ENCODE peak calls at places on chromosomes 5 and 9, in eight cellular contexts. Y is tibial artery; F is stimulated activated CD4-positive, alpha-beta T cell treated with anti-CD3 and anti-CD28 coated beads, Interleukin-12 subunit alpha, Interleukin-12 subunit beta, amount 100 ng/mL, for 48 hours; A is Panc1; J is GM04504; N is M059J; X is right cardiac atrium; Z is RWPE1. C is an unnamed sample.

GRCh38 chr9:37002413-37003217 is 31.5 kb downstream of the PAX5 start:
- DNase-seq in Z (no peak), N (no peak), J (no peak), F (no peak), X (no peak), A (no peak), Y (no peak), C (no peak)

GRCh38 chr5:137320056-137321045 is 178.8 kb downstream of the SPOCK1 start:
- DNase-seq in X (no peak), Z (peak), Y (no peak), A (no peak), N (peak), J (peak), F (no peak), C (no peak)

GRCh38 chr5:40853632-40854192 is 12.5 kb downstream of the CARD6 start:
- DNase-seq in F (no peak), Y (no peak), J (no peak), A (no peak), X (no peak), Z (no peak), N (peak), C (no peak)

GRCh38 chr5:73532195-73532594 is 33.2 kb downstream of the ANKRA2 start:
- DNase-seq in A (no peak), J (no peak), F (no peak), Y (no peak), X (no peak), N (no peak), Z (no peak), C (no peak)

GRCh38 chr5:123454236-123454911 is 31.2 kb upstream of the CEP120 start:
- DNase-seq in X (no peak), J (no peak), A (no peak), Y (no peak), N (no peak), F (no peak), Z (peak), C (no peak)

GRCh38 chr5:11770310-11770709 is 133.9 kb downstream of the CTNND2 start:
- DNase-seq in Y (no peak), A (no peak), N (no peak), F (no peak), J (no peak), X (no peak), Z (no peak), C (no peak)

GRCh38 chr5:95050708-95051107 is 234.2 kb downstream of the MCTP1 start:
- DNase-seq in Z (no peak), X (no peak), N (no peak), Y (no peak), J (no peak), A (no peak), F (no peak), C (no peak)

GRCh38 chr9:136562746-136563506 is 17.1 kb upstream of the NOTCH1 start:
- DNase-seq in Z (no peak), F (no peak), X (peak), N (no peak), J (no peak), A (no peak), Y (no peak), C (peak)

GRCh38 chr9:75903785-75904360 is 13.4 kb downstream of the PCSK5 start:
- DNase-seq in J (no peak), F (peak), Z (peak), Y (no peak), N (peak), X (no peak), A (no peak), C (no peak)

GRCh38 chr5:5453131-5453530 is 30.7 kb downstream of the ICE1 start:
- DNase-seq in F (no peak), Y (no peak), X (no peak), N (no peak), A (no peak), J (no peak), Z (no peak), C (no peak)

GRCh38 chr9:96874201-96874785 is 20.0 kb upstream of the ZNF782 start:
- DNase-seq in N (no peak), J (no peak), Z (no peak), Y (no peak), X (no peak), F (no peak), A (no peak), C (no peak)

GRCh38 chr9:70392189-70392588 is 22.3 kb downstream of the KLF9 start:
- DNase-seq in Z (no peak), X (no peak), N (no peak), J (no peak), A (no peak), F (no peak), Y (no peak), C (no peak)

GRCh38 chr5:142602720-142603245 is 83.1 kb downstream of the FGF1 start:
- DNase-seq in J (no peak), A (no peak), X (no peak), Z (peak), F (no peak), N (peak), Y (no peak), C (no peak)

GRCh38 chr5:116605310-116606070 is 30.9 kb upstream of the SEMA6A start:
- DNase-seq in N (no peak), Z (no peak), F (no peak), J (no peak), Y (no peak), X (peak), A (no peak), C (no peak)

GRCh38 chr5:152488869-152489268 is 83.8 kb upstream of the NMUR2 start:
- DNase-seq in Y (no peak), X (no peak), F (no peak), A (no peak), J (no peak), Z (no peak), N (no peak), C (no peak)

GRCh38 chr5:74766348-74766886 is 500 bp downstream of the GFM2 start:
- DNase-seq in J (no peak), A (no peak), N (peak), Y (no peak), X (no peak), Z (peak), F (no peak), C (no peak)

GRCh38 chr5:75435101-75435500 is 76.3 kb downstream of the CERT1 start:
- DNase-seq in J (no peak), F (no peak), X (no peak), Y (no peak), A (no peak), Z (no peak), N (no peak), C (no peak)

C was measured in kidney.